ENCODE peak calls at places on chromosome 12, in eight cellular contexts. G, W, C, L, F, S, O and J are unnamed samples.

GRCh38 chr12:53105712-53106439 is 2.6 kb downstream of the SOAT2 start:
- DNase-seq in G (no peak), W (no peak), C (no peak), L (no peak), F (no peak), S (no peak), O (no peak), J (no peak)

GRCh38 chr12:128914908-128915563 is 61.8 kb downstream of the GLT1D1 start:
- DNase-seq in G (peak; percentile 3), W (no peak), C (no peak), L (no peak), F (no peak), S (no peak), O (no peak), J (no peak)

GRCh38 chr12:103851127-103851526 is 10.1 kb upstream of the NT5DC3 start:
- DNase-seq in G (no peak), W (no peak), C (no peak), L (no peak), F (no peak), S (no peak), O (peak; percentile 80), J (peak; percentile 67)

GRCh38 chr12:79233341-79233761 is 368.8 kb downstream of the SYT1 start:
- DNase-seq in G (no peak), W (peak; percentile 2), C (no peak), L (no peak), F (no peak), S (no peak), O (no peak), J (no peak)

GRCh38 chr12:122942609-122943008 is 23.7 kb downstream of the ABCB9 start:
- DNase-seq in G (no peak), W (no peak), C (no peak), L (no peak), F (no peak), S (no peak), O (peak; percentile 20), J (no peak)

GRCh38 chr12:94929780-94930179 is 73.7 kb downstream of the NDUFA12 start:
- DNase-seq in G (no peak), W (no peak), C (no peak), L (no peak), F (no peak), S (no peak), O (no peak), J (no peak)

GRCh38 chr12:83161451-83161850 is 474.7 kb downstream of the TMTC2 start:
- DNase-seq in G (no peak), W (no peak), C (no peak), L (peak; percentile 7), F (no peak), S (no peak), O (peak; percentile 74), J (peak; percentile 89)

GRCh38 chr12:65522956-65523857 is 244.7 kb downstream of the MSRB3 start:
- DNase-seq in G (no peak), W (peak; percentile 74), C (no peak), L (no peak), F (no peak), S (no peak), O (peak; percentile 47), J (no peak)

GRCh38 chr12:51056242-51056641 is 8.1 kb downstream of the LETMD1 start:
- DNase-seq in G (no peak), W (no peak), C (no peak), L (no peak), F (no peak), S (no peak), O (peak; percentile 51), J (peak; percentile 91)

GRCh38 chr12:131098178-131098981 is 144.7 kb downstream of the ADGRD1 start:
- DNase-seq in G (no peak), W (no peak), C (no peak), L (no peak), F (no peak), S (no peak), O (no peak), J (no peak)

GRCh38 chr12:31478898-31479297 is 112.0 kb downstream of the DENND5B start:
- DNase-seq in G (no peak), W (no peak), C (no peak), L (no peak), F (no peak), S (no peak), O (no peak), J (no peak)

GRCh38 chr12:14873440-14874185 is 12.0 kb downstream of the MGP start:
- DNase-seq in G (peak; percentile 48), W (no peak), C (no peak), L (no peak), F (no peak), S (no peak), O (no peak), J (no peak)

GRCh38 chr12:43692064-43692463 is 66.5 kb downstream of the PUS7L start:
- DNase-seq in G (no peak), W (peak; percentile 52), C (no peak), L (no peak), F (no peak), S (no peak), O (peak; percentile 56), J (peak; percentile 37)

GRCh38 chr12:127035011-127035879 is 1231.7 kb upstream of the TMEM132C start:
- DNase-seq in G (no peak), W (no peak), C (no peak), L (no peak), F (no peak), S (no peak), O (peak; percentile 73), J (no peak)

GRCh38 chr12:70648831-70649230 is 11.6 kb upstream of the PTPRB start:
- DNase-seq in G (no peak), W (peak; percentile 82), C (no peak), L (no peak), F (no peak), S (no peak), O (peak; percentile 91), J (peak; percentile 34)

GRCh38 chr12:62006076-62006732 is 254.0 kb upstream of the USP15 start:
- DNase-seq in G (peak; percentile 48), W (peak; percentile 42), C (no peak), L (no peak), F (peak; percentile 52), S (peak; percentile 73), O (peak; percentile 17), J (peak; percentile 11)

GRCh38 chr12:5580911-5581488 is 149.1 kb downstream of the NTF3 start:
- DNase-seq in G (no peak), W (no peak), C (no peak), L (no peak), F (no peak), S (no peak), O (no peak), J (no peak)

GRCh38 chr12:72025524-72025923 is 86.9 kb downstream of the TPH2 start:
- DNase-seq in G (no peak), W (no peak), C (no peak), L (no peak), F (no peak), S (no peak), O (no peak), J (peak; percentile 69)

DNA sequence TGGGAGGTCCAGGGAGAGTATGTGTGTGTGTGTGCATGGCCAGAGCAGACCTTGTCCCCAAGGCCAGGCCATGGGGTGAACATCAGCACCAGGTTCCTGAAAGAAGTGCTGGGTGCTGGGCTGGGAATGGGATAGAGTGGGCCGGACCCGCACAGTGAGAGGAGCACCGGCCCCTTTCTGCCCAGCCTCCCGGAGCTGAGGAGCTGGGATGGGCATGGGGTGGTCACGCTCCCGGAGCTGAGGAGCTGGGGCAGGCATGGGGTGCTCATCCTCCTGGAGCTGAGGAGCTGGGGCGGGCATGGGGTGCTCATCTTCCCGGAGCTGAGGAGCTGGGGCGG is 83.3 kb downstream of the B4GALNT3 start:
- DNase-seq in G (no peak), W (no peak), C (no peak), L (no peak), F (no peak), S (no peak), O (no peak), J (no peak)
- H3K36me3 ChIP-seq in G (no peaks in the 10 kb centered on the region), W (no peaks in the 10 kb centered on the region), C (no peaks in the 10 kb centered on the region), L (no peaks in the 10 kb centered on the region), F (no peaks in the 10 kb centered on the region), S (no peaks in the 10 kb centered on the region), O (no peaks in the 10 kb centered on the region), J (no peaks in the 10 kb centered on the region)

DNA sequence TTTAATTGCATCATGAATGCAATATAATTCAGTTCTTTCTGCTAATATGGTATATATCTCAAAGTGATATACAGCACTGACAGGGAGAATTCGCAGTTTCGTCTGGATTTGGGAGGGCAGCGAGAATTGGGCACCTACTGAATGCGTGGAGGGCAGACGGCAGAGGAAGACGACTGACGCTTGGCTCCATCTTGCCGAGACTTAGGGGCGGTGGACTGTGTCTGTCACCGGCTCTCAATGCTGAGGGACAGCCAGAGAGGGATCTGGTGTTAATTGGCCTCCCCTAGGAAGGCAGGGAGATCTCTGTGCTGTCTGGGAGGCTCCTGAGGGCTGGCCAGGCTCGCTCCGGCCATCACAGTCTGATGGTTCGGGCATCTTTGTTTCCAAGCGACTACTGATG is 217.5 kb downstream of the PHETA1 start:
- DNase-seq in G (no peak), W (no peak), C (no peak), L (no peak), F (no peak), S (no peak), O (no peak), J (no peak)
- H4K20me1 ChIP-seq in G (no peaks in the 10 kb centered on the region), W (no peaks in the 10 kb centered on the region), C (no peaks in the 10 kb centered on the region), L (no peaks in the 10 kb centered on the region), F (no peaks in the 10 kb centered on the region), S (no peaks in the 10 kb centered on the region), O (no peaks in the 10 kb centered on the region), J (no peaks in the 10 kb centered on the region)

GRCh38 chr12:9754097-9754964 is 6.4 kb downstream of the CD69 start:
- DNase-seq in G (no peak), W (no peak), C (no peak), L (no peak), F (no peak), S (no peak), O (no peak), J (no peak)

GRCh38 chr12:9753042-9753820 is 7.5 kb downstream of the CD69 start:
- DNase-seq in G (no peak), W (peak; percentile 90), C (no peak), L (no peak), F (no peak), S (no peak), O (no peak), J (no peak)

GRCh38 chr12:9756174-9756573 is 4.5 kb downstream of the CD69 start:
- DNase-seq in G (no peak), W (no peak), C (no peak), L (no peak), F (no peak), S (no peak), O (no peak), J (no peak)

GRCh38 chr12:9756756-9757155 is 3.9 kb downstream of the CD69 start:
- DNase-seq in G (no peak), W (no peak), C (no peak), L (no peak), F (no peak), S (no peak), O (no peak), J (no peak)

DNA sequence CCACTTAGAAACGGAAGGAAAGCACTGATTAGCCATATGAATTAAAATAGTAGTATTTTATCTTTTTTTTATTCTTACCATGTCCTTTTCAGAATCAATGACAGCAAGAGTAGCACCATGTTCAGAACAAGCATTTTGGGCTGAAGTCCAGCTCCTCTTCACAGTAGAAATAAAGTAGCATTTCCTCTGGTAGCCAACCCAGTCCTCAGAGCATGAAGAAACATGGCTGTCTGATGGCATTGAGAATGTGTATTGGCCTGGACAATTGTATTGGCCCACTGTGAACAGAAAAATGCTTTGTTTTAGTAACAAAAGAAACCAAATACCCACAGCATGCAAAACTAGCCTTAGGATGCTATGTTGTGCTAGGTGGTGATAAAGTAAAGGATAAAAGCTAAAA is 5.7 kb downstream of the CD69 start:
- DNase-seq in G (no peak), W (no peak), C (no peak), L (no peak), F (no peak), S (no peak), O (no peak), J (no peak)
- H3K36me3 ChIP-seq in G (peaks cover 44% of the 10 kb centered on the region), W (no peaks in the 10 kb centered on the region), C (no peaks in the 10 kb centered on the region), L (no peaks in the 10 kb centered on the region), F (no peaks in the 10 kb centered on the region), S (no peaks in the 10 kb centered on the region), O (no peaks in the 10 kb centered on the region), J (no peaks in the 10 kb centered on the region)

GRCh38 chr12:45986646-45987338 is 3.6 kb downstream of the SCAF11 start:
- DNase-seq in G (peak; percentile 65), W (no peak), C (no peak), L (no peak), F (no peak), S (no peak), O (peak; percentile 37), J (no peak)
- H4K20me1 ChIP-seq in G (peaks cover 51% of the 10 kb centered on the region), W (peaks cover 5% of the 10 kb centered on the region), C (no peaks in the 10 kb centered on the region), L (peaks cover 2% of the 10 kb centered on the region), F (peaks cover 68% of the 10 kb centered on the region), S (peaks cover 26% of the 10 kb centered on the region), O (no peaks in the 10 kb centered on the region), J (no peaks in the 10 kb centered on the region)